ENCODE peak calls at places on chromosome 7, in ten cellular contexts. One of them, this sample, is unnamed.

GRCh38 chr7:110944966-110945644 is 145.8 kb upstream of the LRRN3 start:
- DNase-seq in GM23338: peak; percentile 59
- DNase-seq in stimulated activated CD4-positive, alpha-beta T cell treated with anti-CD3 and anti-CD28 coated beads, Interleukin-2, amount 100 ng/mL, for 48 hours: no peak
- DNase-seq in AG09319: no peak
- DNase-seq in GM13977: no peak
- DNase-seq in GM18507: no peak
- DNase-seq in AG08396: no peak
- DNase-seq in PC-9: no peak
- DNase-seq in PC-3: no peak
- DNase-seq in HFF-Myc: no peak
- DNase-seq in this sample: no peak

GRCh38 chr7:52909935-52910334 is 125.5 kb upstream of the POM121L12 start:
- DNase-seq in GM23338: no peak
- DNase-seq in stimulated activated CD4-positive, alpha-beta T cell treated with anti-CD3 and anti-CD28 coated beads, Interleukin-2, amount 100 ng/mL, for 48 hours: no peak
- DNase-seq in AG09319: no peak
- DNase-seq in GM13977: no peak
- DNase-seq in GM18507: no peak
- DNase-seq in AG08396: no peak
- DNase-seq in PC-9: no peak
- DNase-seq in PC-3: no peak
- DNase-seq in HFF-Myc: no peak
- DNase-seq in this sample: no peak

GRCh38 chr7:50679218-50680007 is 103.3 kb downstream of the GRB10 start:
- DNase-seq in GM23338: peak; percentile 53
- DNase-seq in stimulated activated CD4-positive, alpha-beta T cell treated with anti-CD3 and anti-CD28 coated beads, Interleukin-2, amount 100 ng/mL, for 48 hours: no peak
- DNase-seq in AG09319: no peak
- DNase-seq in GM13977: peak; percentile 60
- DNase-seq in GM18507: peak; percentile 30
- DNase-seq in AG08396: peak; percentile 30
- DNase-seq in PC-9: peak; percentile 59
- DNase-seq in PC-3: peak; percentile 76
- DNase-seq in HFF-Myc: peak; percentile 49
- DNase-seq in this sample: no peak

GRCh38 chr7:102400360-102400759 is 4.2 kb downstream of the PRKRIP1 start:
- DNase-seq in GM23338: no peak
- DNase-seq in stimulated activated CD4-positive, alpha-beta T cell treated with anti-CD3 and anti-CD28 coated beads, Interleukin-2, amount 100 ng/mL, for 48 hours: no peak
- DNase-seq in AG09319: no peak
- DNase-seq in GM13977: no peak
- DNase-seq in GM18507: no peak
- DNase-seq in AG08396: no peak
- DNase-seq in PC-9: no peak
- DNase-seq in PC-3: no peak
- DNase-seq in HFF-Myc: no peak
- DNase-seq in this sample: no peak

GRCh38 chr7:156496491-156497264 is 143.9 kb upstream of the RNF32 start:
- DNase-seq in GM23338: no peak
- DNase-seq in stimulated activated CD4-positive, alpha-beta T cell treated with anti-CD3 and anti-CD28 coated beads, Interleukin-2, amount 100 ng/mL, for 48 hours: no peak
- DNase-seq in AG09319: no peak
- DNase-seq in GM13977: no peak
- DNase-seq in GM18507: no peak
- DNase-seq in AG08396: no peak
- DNase-seq in PC-9: peak; percentile 11
- DNase-seq in PC-3: no peak
- DNase-seq in HFF-Myc: no peak
- DNase-seq in this sample: no peak

GRCh38 chr7:2260820-2261219 is 18.8 kb downstream of the NUDT1 start:
- DNase-seq in GM23338: no peak
- DNase-seq in stimulated activated CD4-positive, alpha-beta T cell treated with anti-CD3 and anti-CD28 coated beads, Interleukin-2, amount 100 ng/mL, for 48 hours: no peak
- DNase-seq in AG09319: no peak
- DNase-seq in GM13977: no peak
- DNase-seq in GM18507: no peak
- DNase-seq in AG08396: no peak
- DNase-seq in PC-9: peak; percentile 98
- DNase-seq in PC-3: peak; percentile 98
- DNase-seq in HFF-Myc: no peak
- DNase-seq in this sample: no peak

GRCh38 chr7:22295402-22296264 is 61.3 kb downstream of the RAPGEF5 start:
- DNase-seq in GM23338: peak; percentile 17
- DNase-seq in stimulated activated CD4-positive, alpha-beta T cell treated with anti-CD3 and anti-CD28 coated beads, Interleukin-2, amount 100 ng/mL, for 48 hours: no peak
- DNase-seq in AG09319: no peak
- DNase-seq in GM13977: no peak
- DNase-seq in GM18507: no peak
- DNase-seq in AG08396: no peak
- DNase-seq in PC-9: no peak
- DNase-seq in PC-3: no peak
- DNase-seq in HFF-Myc: no peak
- DNase-seq in this sample: no peak

GRCh38 chr7:132580277-132580676 is 4.0 kb upstream of the PLXNA4 start:
- DNase-seq in GM23338: peak; percentile 30
- DNase-seq in stimulated activated CD4-positive, alpha-beta T cell treated with anti-CD3 and anti-CD28 coated beads, Interleukin-2, amount 100 ng/mL, for 48 hours: no peak
- DNase-seq in AG09319: no peak
- DNase-seq in GM13977: peak; percentile 36
- DNase-seq in GM18507: no peak
- DNase-seq in AG08396: no peak
- DNase-seq in PC-9: no peak
- DNase-seq in PC-3: peak; percentile 54
- DNase-seq in HFF-Myc: no peak
- DNase-seq in this sample: no peak

GRCh38 chr7:99642099-99642498 is 25.4 kb downstream of the ZSCAN25 start:
- DNase-seq in GM23338: no peak
- DNase-seq in stimulated activated CD4-positive, alpha-beta T cell treated with anti-CD3 and anti-CD28 coated beads, Interleukin-2, amount 100 ng/mL, for 48 hours: no peak
- DNase-seq in AG09319: no peak
- DNase-seq in GM13977: no peak
- DNase-seq in GM18507: no peak
- DNase-seq in AG08396: no peak
- DNase-seq in PC-9: peak; percentile 53
- DNase-seq in PC-3: no peak
- DNase-seq in HFF-Myc: no peak
- DNase-seq in this sample: no peak

GRCh38 chr7:68155676-68156075 is 1159.0 kb downstream of the TYW1 start:
- DNase-seq in GM23338: no peak
- DNase-seq in stimulated activated CD4-positive, alpha-beta T cell treated with anti-CD3 and anti-CD28 coated beads, Interleukin-2, amount 100 ng/mL, for 48 hours: no peak
- DNase-seq in AG09319: no peak
- DNase-seq in GM13977: no peak
- DNase-seq in GM18507: no peak
- DNase-seq in AG08396: no peak
- DNase-seq in PC-9: peak; percentile 94
- DNase-seq in PC-3: no peak
- DNase-seq in HFF-Myc: no peak
- DNase-seq in this sample: no peak